ENCODE peak calls at places on chromosomes 4 and X, in four cellular contexts. One of them, this sample, is unnamed.

GRCh38 chr4:34850983-34851382 is 1393.3 kb downstream of the ARAP2 start:
- DNase-seq in HepG2: no peak
- DNase-seq in H1: no peak
- DNase-seq in K562: no peak
- DNase-seq in this sample: peak

GRCh38 chr4:182576609-182577289 is 333.5 kb downstream of the TENM3 start:
- DNase-seq in HepG2: no peak
- DNase-seq in H1: no peak
- DNase-seq in K562: no peak
- DNase-seq in this sample: no peak

GRCh38 chr4:172630289-172630688 is 538.3 kb upstream of the GALNT7 start:
- DNase-seq in HepG2: no peak
- DNase-seq in H1: no peak
- DNase-seq in K562: no peak
- DNase-seq in this sample: no peak

GRCh38 chrX:129249563-129249962 is 273.7 kb downstream of the SMARCA1 start:
- DNase-seq in HepG2: no peak
- DNase-seq in H1: no peak
- DNase-seq in K562: no peak
- DNase-seq in this sample: no peak

GRCh38 chr4:178577933-178578332 is 1135.7 kb upstream of the AGA start:
- DNase-seq in HepG2: peak
- DNase-seq in H1: no peak
- DNase-seq in K562: no peak
- DNase-seq in this sample: no peak

GRCh38 chrX:53089224-53089842 is 4.6 kb upstream of the KANTR start:
- DNase-seq in HepG2: no peak
- DNase-seq in H1: no peak
- DNase-seq in K562: peak
- DNase-seq in this sample: peak

GRCh38 chr4:68021185-68021584 is 57.9 kb upstream of the TMPRSS11A start:
- DNase-seq in HepG2: no peak
- DNase-seq in H1: no peak
- DNase-seq in K562: peak
- DNase-seq in this sample: no peak

GRCh38 chrX:36443007-36443406 is 523.5 kb downstream of the CFAP47 start:
- DNase-seq in HepG2: no peak
- DNase-seq in H1: no peak
- DNase-seq in K562: no peak
- DNase-seq in this sample: no peak

GRCh38 chrX:41265615-41266014 is 68.3 kb upstream of the DDX3X start:
- DNase-seq in HepG2: no peak
- DNase-seq in H1: no peak
- DNase-seq in K562: peak
- DNase-seq in this sample: peak

GRCh38 chr4:152719291-152719690 is 39.5 kb upstream of the TMEM154 start:
- DNase-seq in HepG2: peak
- DNase-seq in H1: no peak
- DNase-seq in K562: no peak
- DNase-seq in this sample: no peak

GRCh38 chrX:84710611-84711010 is 208.4 kb upstream of the HDX start:
- DNase-seq in HepG2: no peak
- DNase-seq in H1: no peak
- DNase-seq in K562: no peak
- DNase-seq in this sample: no peak

GRCh38 chrX:20118065-20118824 is 1.5 kb upstream of the MAP7D2 start:
- DNase-seq in HepG2: no peak
- DNase-seq in H1: no peak
- DNase-seq in K562: no peak
- DNase-seq in this sample: peak

DNA sequence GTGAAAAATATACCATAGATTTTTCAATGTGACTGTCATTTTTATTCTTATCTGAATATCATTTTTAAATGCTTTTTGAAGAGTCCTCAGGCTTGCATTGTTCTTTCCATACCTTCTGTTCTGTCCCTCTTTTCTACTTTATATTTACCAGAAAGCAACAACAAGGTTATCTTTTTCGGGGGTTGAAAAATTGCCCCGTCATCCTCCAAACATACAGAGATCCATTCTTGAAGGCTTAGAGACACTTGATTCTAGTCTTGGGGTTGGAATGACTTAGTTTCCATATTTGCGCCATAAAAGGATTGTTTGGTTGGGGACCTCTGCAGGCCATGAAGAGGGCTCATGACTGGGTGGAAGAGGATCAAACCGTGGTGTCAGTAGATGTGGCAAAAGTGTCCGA is 63.5 kb downstream of the FAM114A1 start:
- DNase-seq in HepG2: no peak
- DNase-seq in H1: no peak
- DNase-seq in K562: no peak
- DNase-seq in this sample: no peak
- TF ChIP-seq PHF8 in HepG2: no peak
- TF ChIP-seq PHF8 in H1: no peak
- TF ChIP-seq PHF8 in K562: no peak
- TF ChIP-seq PHF8 in this sample: no peak

GRCh38 chr4:55373461-55373860 is 22.3 kb upstream of the TMEM165 start:
- DNase-seq in HepG2: no peak
- DNase-seq in H1: no peak
- DNase-seq in K562: no peak
- DNase-seq in this sample: no peak
- TF ChIP-seq PHF8 in HepG2: no peak
- TF ChIP-seq PHF8 in H1: no peak
- TF ChIP-seq PHF8 in K562: no peak
- TF ChIP-seq PHF8 in this sample: no peak

DNA sequence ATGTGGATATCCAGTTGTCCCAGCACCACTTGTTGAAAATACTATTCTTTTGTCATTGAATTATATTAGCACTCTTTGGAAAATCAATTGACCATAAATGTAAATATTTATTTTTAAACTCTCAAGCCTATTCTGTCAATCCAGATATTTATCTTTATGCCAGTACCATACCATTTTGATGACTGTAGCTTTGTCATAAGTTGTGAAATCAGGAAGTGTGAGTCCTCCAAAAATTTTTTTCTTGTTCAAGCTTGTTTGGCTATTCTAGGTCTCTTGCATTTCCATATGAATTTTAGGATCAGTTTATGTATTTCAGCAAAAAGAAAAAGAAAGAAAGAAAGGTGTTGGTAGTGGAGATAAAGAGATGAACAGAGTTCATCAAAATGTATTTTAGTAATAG is 8.2 kb upstream of the SMPX start:
- DNase-seq in HepG2: no peak
- DNase-seq in H1: no peak
- DNase-seq in K562: no peak
- DNase-seq in this sample: no peak
- TF ChIP-seq PHF8 in HepG2: no peak
- TF ChIP-seq PHF8 in H1: no peak
- TF ChIP-seq PHF8 in K562: no peak
- TF ChIP-seq PHF8 in this sample: no peak

GRCh38 chr4:185566425-185566824 is 31.1 kb upstream of the PDLIM3 start:
- DNase-seq in HepG2: no peak
- DNase-seq in H1: no peak
- DNase-seq in K562: no peak
- DNase-seq in this sample: no peak
- TF ChIP-seq PHF8 in HepG2: no peak
- TF ChIP-seq PHF8 in H1: no peak
- TF ChIP-seq PHF8 in K562: no peak
- TF ChIP-seq PHF8 in this sample: no peak

GRCh38 chrX:12319012-12319519 is 180.8 kb downstream of the FRMPD4 start:
- DNase-seq in HepG2: no peak
- DNase-seq in H1: no peak
- DNase-seq in K562: no peak
- DNase-seq in this sample: peak
- TF ChIP-seq PHF8 in HepG2: no peak
- TF ChIP-seq PHF8 in H1: no peak
- TF ChIP-seq PHF8 in K562: no peak
- TF ChIP-seq PHF8 in this sample: no peak

GRCh38 chr4:26751838-26752237 is 108.8 kb upstream of the STIM2 start:
- DNase-seq in HepG2: no peak
- DNase-seq in H1: no peak
- DNase-seq in K562: no peak
- DNase-seq in this sample: no peak
- TF ChIP-seq PHF8 in HepG2: no peak
- TF ChIP-seq PHF8 in H1: no peak
- TF ChIP-seq PHF8 in K562: no peak
- TF ChIP-seq PHF8 in this sample: no peak

DNA sequence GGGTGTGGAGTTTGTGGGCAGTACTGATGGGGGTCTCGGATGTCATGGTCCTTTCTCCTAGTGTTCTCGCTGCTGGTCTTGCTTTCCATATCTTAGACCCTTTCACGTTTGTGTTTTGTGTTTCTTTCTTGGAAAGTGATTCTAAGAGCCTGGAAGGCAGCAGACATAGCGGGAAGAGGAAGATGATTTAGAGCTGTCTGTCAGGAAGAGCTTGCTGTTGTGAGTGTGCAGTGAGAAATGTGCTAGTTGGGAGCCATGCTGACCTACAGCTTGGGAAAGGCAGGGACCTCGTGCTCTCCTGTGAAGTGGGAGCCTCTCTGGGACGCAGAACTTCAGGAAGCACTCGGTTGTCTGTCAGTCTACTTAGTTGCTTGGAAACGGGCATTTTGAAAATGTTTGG is 122.2 kb downstream of the ZNF518B start:
- DNase-seq in HepG2: no peak
- DNase-seq in H1: no peak
- DNase-seq in K562: no peak
- DNase-seq in this sample: no peak
- TF ChIP-seq PHF8 in HepG2: no peak
- TF ChIP-seq PHF8 in H1: no peak
- TF ChIP-seq PHF8 in K562: no peak
- TF ChIP-seq PHF8 in this sample: no peak

DNA sequence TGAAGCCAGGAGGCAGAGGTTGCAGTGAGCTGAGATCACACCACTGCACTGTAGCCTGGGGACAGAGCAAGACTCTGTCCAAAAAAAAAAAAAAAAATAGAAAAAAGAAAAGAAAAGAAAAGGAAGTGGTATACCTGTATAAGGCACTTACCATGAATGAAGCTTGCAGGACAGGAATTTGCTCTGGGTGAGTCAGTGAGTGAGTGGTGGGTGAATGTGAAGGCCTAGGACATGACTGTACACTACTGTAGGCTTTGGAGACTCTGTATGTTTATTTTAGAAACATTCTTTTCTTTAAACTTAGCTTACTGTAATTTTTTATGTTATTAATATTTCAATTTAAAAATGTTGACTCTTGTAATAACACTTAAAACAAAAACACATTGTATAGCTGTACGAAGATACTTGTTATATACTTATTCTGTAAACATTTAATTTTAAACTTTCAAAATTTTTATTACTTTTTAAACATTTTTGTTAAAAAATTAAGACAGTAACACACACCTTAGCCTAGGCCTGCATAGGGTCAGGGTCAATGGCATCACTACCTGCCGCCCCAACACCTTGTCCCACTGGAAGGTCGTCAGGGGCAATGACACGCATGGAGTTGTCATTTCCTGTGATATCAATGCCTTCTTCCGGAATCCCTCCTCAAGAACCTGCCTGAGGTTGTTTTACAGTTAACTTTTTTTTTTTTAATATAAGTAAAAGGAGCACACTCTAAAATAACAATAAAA is 78.7 kb downstream of the CLNK start:
- DNase-seq in HepG2: no peak
- DNase-seq in H1: no peak
- DNase-seq in K562: no peak
- DNase-seq in this sample: no peak
- TF ChIP-seq PHF8 in HepG2: no peak
- TF ChIP-seq PHF8 in H1: no peak
- TF ChIP-seq PHF8 in K562: no peak
- TF ChIP-seq PHF8 in this sample: no peak

This sample was measured in A549.